ENCODE peak calls at places on chromosomes 7 and 10, in six cellular contexts. One of them, this sample, is unnamed.

GRCh38 chr7:33061282-33061928 is 1.2 kb downstream of the NT5C3A start:
- DNase-seq in transverse colon: no peak
- DNase-seq in GM12865: no peak
- DNase-seq in adrenal gland: no peak
- DNase-seq in AG10803: no peak
- DNase-seq in psoas muscle: no peak
- DNase-seq in this sample: no peak

GRCh38 chr7:66283003-66283920 is 78.1 kb downstream of the TPST1 start:
- DNase-seq in transverse colon: no peak
- DNase-seq in AG10803: peak
- DNase-seq in GM12865: no peak
- DNase-seq in adrenal gland: no peak
- DNase-seq in psoas muscle: no peak
- DNase-seq in this sample: no peak

GRCh38 chr10:49360271-49361177 is 35.4 kb downstream of the DRGX start:
- DNase-seq in psoas muscle: no peak
- DNase-seq in GM12865: no peak
- DNase-seq in adrenal gland: no peak
- DNase-seq in transverse colon: no peak
- DNase-seq in AG10803: no peak
- DNase-seq in this sample: peak

GRCh38 chr7:41403291-41403690 is 299.6 kb downstream of the INHBA start:
- DNase-seq in adrenal gland: no peak
- DNase-seq in GM12865: no peak
- DNase-seq in psoas muscle: no peak
- DNase-seq in AG10803: no peak
- DNase-seq in transverse colon: no peak
- DNase-seq in this sample: no peak

GRCh38 chr10:113020425-113020753 is 70.3 kb downstream of the TCF7L2 start:
- DNase-seq in GM12865: no peak
- DNase-seq in adrenal gland: no peak
- DNase-seq in AG10803: no peak
- DNase-seq in psoas muscle: no peak
- DNase-seq in transverse colon: no peak
- DNase-seq in this sample: no peak

GRCh38 chr10:14543048-14543903 is 212.6 kb upstream of the FRMD4A start:
- DNase-seq in psoas muscle: no peak
- DNase-seq in AG10803: no peak
- DNase-seq in GM12865: peak
- DNase-seq in transverse colon: no peak
- DNase-seq in adrenal gland: peak
- DNase-seq in this sample: peak

GRCh38 chr7:100662377-100662776 is 6.1 kb upstream of the ACTL6B start:
- DNase-seq in transverse colon: no peak
- DNase-seq in AG10803: no peak
- DNase-seq in GM12865: no peak
- DNase-seq in adrenal gland: no peak
- DNase-seq in psoas muscle: peak
- DNase-seq in this sample: no peak

GRCh38 chr7:73626814-73627213 is 2.5 kb upstream of the MLXIPL start:
- DNase-seq in adrenal gland: no peak
- DNase-seq in psoas muscle: no peak
- DNase-seq in transverse colon: no peak
- DNase-seq in GM12865: no peak
- DNase-seq in AG10803: peak
- DNase-seq in this sample: no peak

GRCh38 chr10:22491480-22491879 is 146.2 kb downstream of the SPAG6 start:
- DNase-seq in GM12865: no peak
- DNase-seq in adrenal gland: no peak
- DNase-seq in transverse colon: no peak
- DNase-seq in AG10803: no peak
- DNase-seq in psoas muscle: no peak
- DNase-seq in this sample: no peak

GRCh38 chr10:102779680-102780079 is 35.9 kb downstream of the WBP1L start:
- DNase-seq in AG10803: no peak
- DNase-seq in GM12865: no peak
- DNase-seq in adrenal gland: peak
- DNase-seq in psoas muscle: no peak
- DNase-seq in transverse colon: no peak
- DNase-seq in this sample: peak

GRCh38 chr10:22334414-22335203 is 10.7 kb upstream of the SPAG6 start:
- DNase-seq in AG10803: no peak
- DNase-seq in GM12865: no peak
- DNase-seq in psoas muscle: peak
- DNase-seq in transverse colon: no peak
- DNase-seq in adrenal gland: peak
- DNase-seq in this sample: peak

GRCh38 chr7:21326916-21327315 is 101.0 kb upstream of the SP4 start:
- DNase-seq in adrenal gland: no peak
- DNase-seq in psoas muscle: no peak
- DNase-seq in AG10803: no peak
- DNase-seq in GM12865: no peak
- DNase-seq in transverse colon: no peak
- DNase-seq in this sample: no peak

GRCh38 chr10:21929070-21929469 is 74.5 kb downstream of the DNAJC1 start:
- DNase-seq in psoas muscle: no peak
- DNase-seq in transverse colon: no peak
- DNase-seq in GM12865: no peak
- DNase-seq in adrenal gland: no peak
- DNase-seq in AG10803: no peak
- DNase-seq in this sample: no peak

GRCh38 chr7:110675383-110676103 is 415.4 kb upstream of the LRRN3 start:
- DNase-seq in transverse colon: no peak
- DNase-seq in GM12865: no peak
- DNase-seq in AG10803: no peak
- DNase-seq in psoas muscle: no peak
- DNase-seq in adrenal gland: no peak
- DNase-seq in this sample: no peak

GRCh38 chr10:408223-408622 is 273.0 kb downstream of the ZMYND11 start:
- DNase-seq in transverse colon: peak
- DNase-seq in AG10803: peak
- DNase-seq in GM12865: no peak
- DNase-seq in psoas muscle: no peak
- DNase-seq in adrenal gland: no peak
- DNase-seq in this sample: no peak

GRCh38 chr7:20329389-20330175 is 1.1 kb upstream of the ITGB8 start:
- DNase-seq in adrenal gland: peak
- DNase-seq in AG10803: peak
- DNase-seq in psoas muscle: peak
- DNase-seq in GM12865: peak
- DNase-seq in transverse colon: peak
- DNase-seq in this sample: peak

GRCh38 chr7:40047661-40048060 is 86.8 kb downstream of the MPLKIP start:
- DNase-seq in transverse colon: no peak
- DNase-seq in adrenal gland: no peak
- DNase-seq in psoas muscle: no peak
- DNase-seq in AG10803: no peak
- DNase-seq in GM12865: peak
- DNase-seq in this sample: no peak

GRCh38 chr7:106692450-106693051 is 31.6 kb upstream of the CCDC71L start:
- DNase-seq in psoas muscle: no peak
- DNase-seq in transverse colon: no peak
- DNase-seq in adrenal gland: no peak
- DNase-seq in AG10803: no peak
- DNase-seq in GM12865: no peak
- DNase-seq in this sample: no peak

GRCh38 chr7:27901028-27901760 is 161.2 kb downstream of the TAX1BP1 start:
- DNase-seq in GM12865: peak
- DNase-seq in AG10803: peak
- DNase-seq in adrenal gland: peak
- DNase-seq in transverse colon: no peak
- DNase-seq in psoas muscle: no peak
- DNase-seq in this sample: no peak

GRCh38 chr7:111561909-111562732 is at the start of gene IMMP2L:
- DNase-seq in adrenal gland: peak
- DNase-seq in GM12865: peak
- DNase-seq in psoas muscle: peak
- DNase-seq in AG10803: peak
- DNase-seq in transverse colon: peak
- DNase-seq in this sample: peak

GRCh38 chr7:25675789-25676474 is 447.6 kb upstream of the NPVF start:
- DNase-seq in AG10803: no peak
- DNase-seq in GM12865: no peak
- DNase-seq in adrenal gland: no peak
- DNase-seq in psoas muscle: peak
- DNase-seq in transverse colon: no peak
- DNase-seq in this sample: peak

GRCh38 chr10:94225589-94225988 is 137.2 kb downstream of the NOC3L start:
- DNase-seq in transverse colon: no peak
- DNase-seq in adrenal gland: peak
- DNase-seq in GM12865: no peak
- DNase-seq in AG10803: peak
- DNase-seq in psoas muscle: no peak
- DNase-seq in this sample: no peak

GRCh38 chr7:120774481-120774880 is 83.5 kb downstream of the TSPAN12 start:
- DNase-seq in GM12865: no peak
- DNase-seq in AG10803: no peak
- DNase-seq in psoas muscle: no peak
- DNase-seq in adrenal gland: no peak
- DNase-seq in transverse colon: no peak
- DNase-seq in this sample: no peak

GRCh38 chr7:123580406-123581161 is 21.0 kb upstream of the ASB15 start:
- DNase-seq in psoas muscle: no peak
- DNase-seq in GM12865: peak
- DNase-seq in AG10803: peak
- DNase-seq in adrenal gland: peak
- DNase-seq in transverse colon: no peak
- DNase-seq in this sample: no peak

GRCh38 chr10:119216137-119216536 is 8.8 kb downstream of the GRK5 start:
- DNase-seq in GM12865: no peak
- DNase-seq in transverse colon: no peak
- DNase-seq in AG10803: no peak
- DNase-seq in psoas muscle: no peak
- DNase-seq in adrenal gland: peak
- DNase-seq in this sample: no peak

GRCh38 chr10:131902691-131903090 is 1.9 kb downstream of the PPP2R2D start:
- DNase-seq in GM12865: no peak
- DNase-seq in psoas muscle: no peak
- DNase-seq in adrenal gland: no peak
- DNase-seq in AG10803: no peak
- DNase-seq in transverse colon: no peak
- DNase-seq in this sample: no peak
- H3K4me3 ChIP-seq in GM12865: peak
- H3K4me3 ChIP-seq in psoas muscle: peak
- H3K4me3 ChIP-seq in adrenal gland: no peak
- H3K4me3 ChIP-seq in AG10803: peak
- H3K4me3 ChIP-seq in transverse colon: no peak
- H3K4me3 ChIP-seq in this sample: no peak

DNA sequence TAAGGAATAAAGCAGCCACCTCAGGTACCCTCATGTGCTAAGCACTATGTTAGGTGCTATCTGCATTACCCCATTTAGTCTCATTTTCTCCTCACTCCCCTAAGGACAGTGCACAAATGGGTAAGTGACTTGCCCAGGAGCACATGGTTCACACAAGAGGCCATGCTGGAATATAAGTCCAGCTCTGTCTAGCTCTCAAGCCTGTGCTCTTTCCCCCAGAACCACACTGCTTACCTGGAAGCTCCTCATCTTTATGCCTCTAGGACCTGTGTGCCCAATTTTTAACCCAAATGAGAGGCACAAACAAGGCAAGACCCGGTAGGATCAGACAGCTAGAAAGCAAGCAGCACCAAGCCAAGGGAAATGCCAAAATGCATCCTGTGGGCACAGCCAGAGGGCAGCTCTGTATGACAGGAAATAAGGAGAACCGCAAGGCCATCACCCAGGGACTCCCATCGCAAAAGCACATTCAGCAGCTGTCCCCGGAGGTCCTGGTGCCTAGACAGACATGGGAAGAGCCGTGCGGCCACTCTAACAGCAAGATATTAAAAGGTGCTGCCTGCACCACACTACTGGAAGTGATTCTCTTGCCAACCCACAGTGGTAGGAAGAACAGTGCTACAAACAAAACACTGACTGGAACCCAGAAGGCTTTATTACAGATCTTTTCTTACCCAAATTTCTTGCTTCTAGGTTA is 88.1 kb downstream of the GSAP start:
- DNase-seq in GM12865: no peak
- DNase-seq in psoas muscle: no peak
- DNase-seq in AG10803: no peak
- DNase-seq in transverse colon: no peak
- DNase-seq in adrenal gland: peak
- DNase-seq in this sample: peak
- H3K4me3 ChIP-seq in GM12865: no peak
- H3K4me3 ChIP-seq in psoas muscle: no peak
- H3K4me3 ChIP-seq in AG10803: no peak
- H3K4me3 ChIP-seq in transverse colon: no peak
- H3K4me3 ChIP-seq in adrenal gland: no peak
- H3K4me3 ChIP-seq in this sample: no peak

DNA sequence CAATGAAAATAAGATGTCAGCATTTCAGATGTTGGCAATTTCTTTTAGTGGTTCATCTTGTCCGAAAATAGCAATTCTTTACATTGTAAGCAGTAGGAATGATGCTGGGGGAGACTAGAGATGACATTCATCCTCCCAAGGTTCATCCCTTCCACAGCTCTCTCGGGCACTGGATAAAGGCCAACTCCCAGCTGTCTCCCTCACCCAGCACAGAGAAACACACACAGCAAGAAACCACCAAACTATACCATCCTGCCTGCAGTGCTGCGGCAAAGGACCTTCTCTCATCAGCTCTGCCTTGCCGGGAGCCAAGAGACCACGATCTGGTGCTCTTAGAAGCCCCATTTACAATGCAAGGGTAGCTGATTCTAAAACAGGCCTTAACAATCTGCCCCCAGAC is 5.0 kb downstream of the FGFR2 start:
- DNase-seq in psoas muscle: no peak
- DNase-seq in GM12865: no peak
- DNase-seq in transverse colon: no peak
- DNase-seq in adrenal gland: no peak
- DNase-seq in AG10803: no peak
- DNase-seq in this sample: no peak
- H3K4me3 ChIP-seq in psoas muscle: no peak
- H3K4me3 ChIP-seq in GM12865: no peak
- H3K4me3 ChIP-seq in transverse colon: no peak
- H3K4me3 ChIP-seq in adrenal gland: no peak
- H3K4me3 ChIP-seq in AG10803: no peak
- H3K4me3 ChIP-seq in this sample: no peak

GRCh38 chr10:128044961-128045832 is 81.0 kb downstream of the MKI67 start:
- DNase-seq in AG10803: no peak
- DNase-seq in adrenal gland: no peak
- DNase-seq in psoas muscle: no peak
- DNase-seq in transverse colon: no peak
- DNase-seq in GM12865: no peak
- DNase-seq in this sample: no peak

GRCh38 chr10:128046156-128046933 is 79.9 kb downstream of the MKI67 start:
- DNase-seq in AG10803: no peak
- DNase-seq in GM12865: no peak
- DNase-seq in psoas muscle: no peak
- DNase-seq in adrenal gland: no peak
- DNase-seq in transverse colon: no peak
- DNase-seq in this sample: no peak

GRCh38 chr10:128047337-128047736 is 78.9 kb downstream of the MKI67 start:
- DNase-seq in adrenal gland: peak
- DNase-seq in AG10803: no peak
- DNase-seq in GM12865: peak
- DNase-seq in transverse colon: peak
- DNase-seq in psoas muscle: peak
- DNase-seq in this sample: peak

GRCh38 chr10:128046934-128047251 is 79.3 kb downstream of the MKI67 start:
- DNase-seq in adrenal gland: no peak
- DNase-seq in GM12865: no peak
- DNase-seq in AG10803: no peak
- DNase-seq in psoas muscle: no peak
- DNase-seq in transverse colon: no peak
- DNase-seq in this sample: peak

GRCh38 chr10:128045833-128046120 is 80.4 kb downstream of the MKI67 start:
- DNase-seq in adrenal gland: no peak
- DNase-seq in psoas muscle: no peak
- DNase-seq in transverse colon: no peak
- DNase-seq in GM12865: no peak
- DNase-seq in AG10803: no peak
- DNase-seq in this sample: no peak
- H3K4me3 ChIP-seq in adrenal gland: no peak
- H3K4me3 ChIP-seq in psoas muscle: no peak
- H3K4me3 ChIP-seq in transverse colon: no peak
- H3K4me3 ChIP-seq in GM12865: no peak
- H3K4me3 ChIP-seq in AG10803: no peak
- H3K4me3 ChIP-seq in this sample: no peak

This sample was measured in right cardiac atrium.